ENCODE peak calls at places on chromosomes 6 and 20, in six cellular contexts. One of them, this sample, is unnamed.

GRCh38 chr6:158204616-158205015 is 36.5 kb downstream of the GTF2H5 start:
- DNase-seq in uterus: no peak
- DNase-seq in mesenchymal stem cell: no peak
- DNase-seq in stomach: no peak
- DNase-seq in cardiac muscle cell: no peak
- DNase-seq in CD8-positive, alpha-beta T cell: no peak
- DNase-seq in this sample: no peak

GRCh38 chr6:72554203-72554564 is 67.7 kb upstream of the KCNQ5 start:
- DNase-seq in cardiac muscle cell: no peak
- DNase-seq in mesenchymal stem cell: peak; percentile 35
- DNase-seq in CD8-positive, alpha-beta T cell: no peak
- DNase-seq in uterus: no peak
- DNase-seq in stomach: no peak
- DNase-seq in this sample: no peak

GRCh38 chr20:1826046-1826445 is 69.2 kb upstream of the SIRPA start:
- DNase-seq in cardiac muscle cell: no peak
- DNase-seq in uterus: no peak
- DNase-seq in stomach: no peak
- DNase-seq in mesenchymal stem cell: no peak
- DNase-seq in CD8-positive, alpha-beta T cell: no peak
- DNase-seq in this sample: no peak

GRCh38 chr20:51747182-51747911 is 20.8 kb downstream of the ATP9A start:
- DNase-seq in mesenchymal stem cell: no peak
- DNase-seq in CD8-positive, alpha-beta T cell: no peak
- DNase-seq in cardiac muscle cell: no peak
- DNase-seq in uterus: no peak
- DNase-seq in stomach: no peak
- DNase-seq in this sample: no peak

GRCh38 chr6:79040083-79040482 is 38.0 kb downstream of the PHIP start:
- DNase-seq in stomach: no peak
- DNase-seq in CD8-positive, alpha-beta T cell: no peak
- DNase-seq in uterus: no peak
- DNase-seq in cardiac muscle cell: no peak
- DNase-seq in mesenchymal stem cell: peak; percentile 46
- DNase-seq in this sample: no peak

GRCh38 chr20:41124451-41125094 is 12.8 kb upstream of the PLCG1 start:
- DNase-seq in CD8-positive, alpha-beta T cell: no peak
- DNase-seq in mesenchymal stem cell: no peak
- DNase-seq in stomach: no peak
- DNase-seq in uterus: no peak
- DNase-seq in cardiac muscle cell: no peak
- DNase-seq in this sample: no peak

GRCh38 chr6:1311400-1312192 is at the start of gene FOXQ1:
- DNase-seq in uterus: no peak
- DNase-seq in mesenchymal stem cell: peak; percentile 45
- DNase-seq in cardiac muscle cell: peak; percentile 45
- DNase-seq in CD8-positive, alpha-beta T cell: no peak
- DNase-seq in stomach: peak; percentile 94
- DNase-seq in this sample: no peak

GRCh38 chr6:156694679-156695078 is 82.5 kb upstream of the ARID1B start:
- DNase-seq in mesenchymal stem cell: no peak
- DNase-seq in CD8-positive, alpha-beta T cell: no peak
- DNase-seq in stomach: no peak
- DNase-seq in uterus: no peak
- DNase-seq in cardiac muscle cell: no peak
- DNase-seq in this sample: no peak

GRCh38 chr6:121520337-121521163 is 85.1 kb downstream of the GJA1 start:
- DNase-seq in CD8-positive, alpha-beta T cell: no peak
- DNase-seq in uterus: no peak
- DNase-seq in mesenchymal stem cell: peak; percentile 93
- DNase-seq in cardiac muscle cell: no peak
- DNase-seq in stomach: no peak
- DNase-seq in this sample: no peak

GRCh38 chr20:32460683-32461320 is 102.7 kb downstream of the ASXL1 start:
- DNase-seq in mesenchymal stem cell: no peak
- DNase-seq in stomach: no peak
- DNase-seq in cardiac muscle cell: no peak
- DNase-seq in CD8-positive, alpha-beta T cell: no peak
- DNase-seq in uterus: no peak
- DNase-seq in this sample: no peak

GRCh38 chr6:167091149-167092107 is 31.5 kb upstream of the CCR6 start:
- DNase-seq in CD8-positive, alpha-beta T cell: no peak
- DNase-seq in mesenchymal stem cell: no peak
- DNase-seq in stomach: no peak
- DNase-seq in cardiac muscle cell: peak; percentile 21
- DNase-seq in uterus: no peak
- DNase-seq in this sample: no peak

GRCh38 chr6:44699851-44700250 is 312.3 kb downstream of the CDC5L start:
- DNase-seq in mesenchymal stem cell: no peak
- DNase-seq in uterus: no peak
- DNase-seq in cardiac muscle cell: no peak
- DNase-seq in CD8-positive, alpha-beta T cell: no peak
- DNase-seq in stomach: no peak
- DNase-seq in this sample: no peak

GRCh38 chr6:28587746-28588075 is 62.0 kb downstream of the GPX5 start:
- DNase-seq in mesenchymal stem cell: peak; percentile 22
- DNase-seq in cardiac muscle cell: no peak
- DNase-seq in CD8-positive, alpha-beta T cell: no peak
- DNase-seq in stomach: no peak
- DNase-seq in uterus: no peak
- DNase-seq in this sample: no peak

GRCh38 chr20:25360631-25361286 is 29.9 kb downstream of the ABHD12 start:
- DNase-seq in cardiac muscle cell: no peak
- DNase-seq in mesenchymal stem cell: peak; percentile 73
- DNase-seq in CD8-positive, alpha-beta T cell: no peak
- DNase-seq in stomach: no peak
- DNase-seq in uterus: no peak
- DNase-seq in this sample: no peak

GRCh38 chr6:42367353-42368011 is 84.2 kb downstream of the TRERF1 start:
- DNase-seq in CD8-positive, alpha-beta T cell: no peak
- DNase-seq in mesenchymal stem cell: peak; percentile 81
- DNase-seq in cardiac muscle cell: no peak
- DNase-seq in stomach: no peak
- DNase-seq in uterus: no peak
- DNase-seq in this sample: no peak

GRCh38 chr6:84553527-84553926 is 210.9 kb downstream of the TBX18 start:
- DNase-seq in stomach: no peak
- DNase-seq in CD8-positive, alpha-beta T cell: no peak
- DNase-seq in cardiac muscle cell: no peak
- DNase-seq in mesenchymal stem cell: peak; percentile 15
- DNase-seq in uterus: no peak
- DNase-seq in this sample: no peak

GRCh38 chr6:158198461-158198860 is 30.3 kb downstream of the GTF2H5 start:
- DNase-seq in stomach: no peak
- DNase-seq in CD8-positive, alpha-beta T cell: no peak
- DNase-seq in cardiac muscle cell: no peak
- DNase-seq in mesenchymal stem cell: no peak
- DNase-seq in uterus: peak; percentile 22
- DNase-seq in this sample: no peak

GRCh38 chr20:24769878-24770627 is 179.0 kb upstream of the CST7 start:
- DNase-seq in cardiac muscle cell: no peak
- DNase-seq in uterus: no peak
- DNase-seq in CD8-positive, alpha-beta T cell: no peak
- DNase-seq in stomach: peak; percentile 21
- DNase-seq in mesenchymal stem cell: no peak
- DNase-seq in this sample: no peak

GRCh38 chr20:49765846-49766541 is 46.6 kb upstream of the SLC9A8 start:
- DNase-seq in mesenchymal stem cell: no peak
- DNase-seq in CD8-positive, alpha-beta T cell: no peak
- DNase-seq in uterus: no peak
- DNase-seq in cardiac muscle cell: no peak
- DNase-seq in stomach: no peak
- DNase-seq in this sample: no peak

GRCh38 chr20:49766979-49767419 is 45.6 kb upstream of the SLC9A8 start:
- DNase-seq in CD8-positive, alpha-beta T cell: no peak
- DNase-seq in uterus: no peak
- DNase-seq in mesenchymal stem cell: no peak
- DNase-seq in stomach: no peak
- DNase-seq in cardiac muscle cell: no peak
- DNase-seq in this sample: no peak

GRCh38 chr20:49770634-49771033 is 42.0 kb upstream of the SLC9A8 start:
- DNase-seq in uterus: no peak
- DNase-seq in CD8-positive, alpha-beta T cell: no peak
- DNase-seq in mesenchymal stem cell: no peak
- DNase-seq in cardiac muscle cell: no peak
- DNase-seq in stomach: no peak
- DNase-seq in this sample: no peak

GRCh38 chr20:49769125-49769581 is 43.5 kb upstream of the SLC9A8 start:
- DNase-seq in CD8-positive, alpha-beta T cell: no peak
- DNase-seq in mesenchymal stem cell: no peak
- DNase-seq in uterus: no peak
- DNase-seq in stomach: no peak
- DNase-seq in cardiac muscle cell: no peak
- DNase-seq in this sample: no peak

DNA sequence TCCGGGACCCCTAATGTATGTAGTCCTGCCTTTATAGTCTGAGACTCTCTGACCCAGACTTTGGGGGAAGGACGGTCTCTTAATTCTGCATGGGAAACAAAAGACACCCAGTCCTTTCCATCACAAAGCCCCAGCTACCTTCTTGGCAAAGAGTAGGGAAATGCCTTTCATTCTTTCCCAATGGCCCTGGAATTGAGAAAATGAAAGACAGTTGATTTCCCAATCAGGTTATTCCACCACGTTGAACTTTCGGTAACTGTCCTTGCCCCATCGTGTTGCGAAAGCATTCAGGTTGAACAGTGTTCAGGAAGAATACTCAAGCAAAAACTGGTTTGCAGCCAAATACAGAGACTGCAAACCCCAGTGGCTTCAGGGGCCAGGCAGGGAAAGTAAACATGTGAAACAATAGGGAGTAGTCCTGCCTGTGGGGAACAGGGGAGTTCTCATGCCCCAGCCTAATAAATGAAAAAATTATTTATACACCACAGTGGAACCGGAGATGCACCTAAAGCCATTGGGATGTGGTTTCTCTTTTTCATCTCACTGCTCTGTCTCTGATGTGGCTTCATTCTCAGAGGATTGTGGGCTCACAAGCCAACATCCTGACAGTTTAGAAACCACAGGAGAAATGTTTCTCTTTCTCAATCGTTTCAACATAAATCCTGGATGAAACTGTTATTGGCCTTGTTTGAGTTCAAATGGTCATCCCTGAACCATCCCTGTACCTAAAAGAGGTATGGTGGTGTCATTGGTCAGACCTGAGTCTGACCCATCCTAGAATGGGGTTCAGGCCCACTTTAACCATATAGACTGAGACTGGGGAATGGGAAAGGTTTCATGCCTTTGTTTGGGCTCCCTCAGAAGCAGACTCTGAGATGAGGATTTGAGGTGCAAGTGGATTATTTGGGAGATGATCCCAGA is 44.2 kb upstream of the SLC9A8 start:
- DNase-seq in stomach: peak; percentile 73
- DNase-seq in uterus: peak; percentile 60
- DNase-seq in CD8-positive, alpha-beta T cell: no peak
- DNase-seq in cardiac muscle cell: no peak
- DNase-seq in mesenchymal stem cell: peak; percentile 92
- DNase-seq in this sample: peak; percentile 80
- H3K4me3 ChIP-seq in stomach: no peak overlapping the region
- H3K4me3 ChIP-seq in uterus: no peak overlapping the region
- H3K4me3 ChIP-seq in CD8-positive, alpha-beta T cell: no peak overlapping the region
- H3K4me3 ChIP-seq in cardiac muscle cell: no peak overlapping the region
- H3K4me3 ChIP-seq in mesenchymal stem cell: no peak overlapping the region
- H3K4me3 ChIP-seq in this sample: no peak overlapping the region

DNA sequence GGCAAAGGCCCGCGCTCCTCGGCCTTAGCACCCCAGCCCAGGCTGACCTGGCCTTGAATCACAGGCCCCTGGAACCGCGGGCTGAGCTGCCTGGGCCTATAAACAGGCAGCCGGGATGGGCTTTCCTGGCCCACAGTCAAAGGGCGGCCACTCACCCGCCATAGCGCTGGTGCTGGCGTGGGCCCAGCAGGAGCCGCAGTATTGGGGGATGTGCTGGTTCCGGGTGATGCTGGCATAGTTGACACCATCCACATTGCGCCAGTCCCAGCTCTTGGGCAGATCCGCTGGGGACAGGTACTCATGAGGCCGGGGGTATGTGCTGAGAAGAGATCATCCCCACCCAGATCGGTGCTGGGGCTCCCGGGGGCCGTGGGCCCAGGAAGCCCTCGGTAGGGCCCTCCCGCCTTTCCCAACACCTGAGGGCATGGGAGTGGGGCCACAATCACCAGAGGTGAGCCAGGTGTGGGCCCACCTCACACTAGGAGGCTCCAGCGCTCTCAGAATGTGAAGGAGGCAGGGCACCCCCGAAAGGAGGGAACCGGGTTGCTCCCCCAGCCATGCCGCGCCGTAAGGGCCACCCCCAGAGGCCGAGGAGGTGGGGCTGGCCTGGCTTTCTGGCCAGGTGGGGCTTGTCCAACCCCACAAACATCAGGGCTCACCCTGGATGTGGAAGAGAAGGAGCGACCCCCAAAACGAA is 739 bp downstream of the CTSZ start:
- DNase-seq in mesenchymal stem cell: no peak
- DNase-seq in CD8-positive, alpha-beta T cell: no peak
- DNase-seq in stomach: no peak
- DNase-seq in cardiac muscle cell: no peak
- DNase-seq in uterus: peak; percentile 29
- DNase-seq in this sample: no peak
- H3K4me1 ChIP-seq in mesenchymal stem cell: peaks cover 45% of the 10 kb centered on the region
- H3K4me1 ChIP-seq in CD8-positive, alpha-beta T cell: peaks cover 35% of the 10 kb centered on the region
- H3K4me1 ChIP-seq in stomach: peaks cover 52% of the 10 kb centered on the region
- H3K4me1 ChIP-seq in cardiac muscle cell: peaks cover 12% of the 10 kb centered on the region
- H3K4me1 ChIP-seq in uterus: peaks cover 4% of the 10 kb centered on the region
- H3K4me1 ChIP-seq in this sample: peaks cover 19% of the 10 kb centered on the region

DNA sequence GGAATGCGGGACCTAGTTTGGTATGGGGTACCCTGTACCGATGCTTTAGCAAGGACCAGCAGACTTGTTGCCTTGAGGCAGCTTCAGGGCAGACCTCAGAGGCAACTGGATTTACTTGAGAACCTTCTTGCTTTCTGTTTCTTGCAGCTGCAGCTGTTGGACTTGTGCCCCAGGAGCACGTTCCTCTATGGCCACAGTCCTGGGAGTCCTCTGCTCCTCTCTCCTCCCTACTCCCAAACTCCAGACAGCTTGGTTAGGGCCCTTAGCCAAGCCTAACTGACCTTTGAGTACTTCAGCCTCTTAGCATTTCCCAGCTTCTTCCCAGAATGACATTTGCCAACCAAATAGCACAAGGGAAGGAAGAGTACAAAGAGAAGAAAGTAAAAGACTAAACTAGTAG is 34.7 kb downstream of the GHRH start:
- DNase-seq in stomach: peak; percentile 30
- DNase-seq in uterus: peak; percentile 75
- DNase-seq in mesenchymal stem cell: no peak
- DNase-seq in CD8-positive, alpha-beta T cell: no peak
- DNase-seq in cardiac muscle cell: no peak
- DNase-seq in this sample: no peak
- H3K36me3 ChIP-seq in stomach: peaks cover 79% of the 10 kb centered on the region
- H3K36me3 ChIP-seq in uterus: no peaks in the 10 kb centered on the region
- H3K36me3 ChIP-seq in mesenchymal stem cell: peaks cover 84% of the 10 kb centered on the region
- H3K36me3 ChIP-seq in CD8-positive, alpha-beta T cell: peaks cover 82% of the 10 kb centered on the region
- H3K36me3 ChIP-seq in cardiac muscle cell: peaks cover 56% of the 10 kb centered on the region
- H3K36me3 ChIP-seq in this sample: peaks cover 95% of the 10 kb centered on the region

GRCh38 chr20:539848-540247 is 3.7 kb downstream of the CSNK2A1 start:
- DNase-seq in uterus: no peak
- DNase-seq in CD8-positive, alpha-beta T cell: no peak
- DNase-seq in mesenchymal stem cell: peak; percentile 73
- DNase-seq in cardiac muscle cell: no peak
- DNase-seq in stomach: no peak
- DNase-seq in this sample: no peak
- H3K4me3 ChIP-seq in uterus: no peak overlapping the region
- H3K4me3 ChIP-seq in CD8-positive, alpha-beta T cell: no peak overlapping the region
- H3K4me3 ChIP-seq in mesenchymal stem cell: no peak overlapping the region
- H3K4me3 ChIP-seq in cardiac muscle cell: no peak overlapping the region
- H3K4me3 ChIP-seq in stomach: no peak overlapping the region
- H3K4me3 ChIP-seq in this sample: no peak overlapping the region

GRCh38 chr6:99232003-99232402 is 117.5 kb downstream of the FAXC start:
- DNase-seq in mesenchymal stem cell: no peak
- DNase-seq in uterus: no peak
- DNase-seq in stomach: no peak
- DNase-seq in cardiac muscle cell: no peak
- DNase-seq in CD8-positive, alpha-beta T cell: no peak
- DNase-seq in this sample: no peak
- H3K4me1 ChIP-seq in mesenchymal stem cell: no peaks in the 10 kb centered on the region
- H3K4me1 ChIP-seq in uterus: no peaks in the 10 kb centered on the region
- H3K4me1 ChIP-seq in stomach: no peaks in the 10 kb centered on the region
- H3K4me1 ChIP-seq in cardiac muscle cell: no peaks in the 10 kb centered on the region
- H3K4me1 ChIP-seq in CD8-positive, alpha-beta T cell: no peaks in the 10 kb centered on the region
- H3K4me1 ChIP-seq in this sample: no peaks in the 10 kb centered on the region

This sample was measured in HAP-1.